ENCODE peak calls at places on chromosomes 12 and 14, in nine cellular contexts. One of them, this sample, is unnamed.

GRCh38 chr12:32043928-32044549 is 62.6 kb upstream of the BICD1 start:
- DNase-seq in activated T-cell treated with anti-CD3 and anti-CD28 coated beads for 24 hours: no peak
- DNase-seq in B cell: no peak
- DNase-seq in ovary: no peak
- DNase-seq in neural crest cell: no peak
- DNase-seq in HCEC 1CT: no peak
- DNase-seq in A172: no peak
- DNase-seq in islet precursor cell: peak; percentile 81
- DNase-seq in kidney glomerular epithelial cell: no peak
- DNase-seq in this sample: peak; percentile 23

GRCh38 chr12:100897240-100897639 is 102.7 kb downstream of the ANO4 start:
- DNase-seq in activated T-cell treated with anti-CD3 and anti-CD28 coated beads for 24 hours: no peak
- DNase-seq in B cell: no peak
- DNase-seq in ovary: no peak
- DNase-seq in neural crest cell: no peak
- DNase-seq in HCEC 1CT: no peak
- DNase-seq in A172: no peak
- DNase-seq in islet precursor cell: no peak
- DNase-seq in kidney glomerular epithelial cell: no peak
- DNase-seq in this sample: no peak

GRCh38 chr12:3751151-3752095 is 1.5 kb downstream of the CRACR2A start:
- DNase-seq in activated T-cell treated with anti-CD3 and anti-CD28 coated beads for 24 hours: no peak
- DNase-seq in B cell: no peak
- DNase-seq in ovary: no peak
- DNase-seq in neural crest cell: no peak
- DNase-seq in HCEC 1CT: no peak
- DNase-seq in A172: no peak
- DNase-seq in islet precursor cell: peak; percentile 43
- DNase-seq in kidney glomerular epithelial cell: no peak
- DNase-seq in this sample: no peak

GRCh38 chr12:57459055-57459749 is 383 bp upstream of the GLI1 start:
- DNase-seq in activated T-cell treated with anti-CD3 and anti-CD28 coated beads for 24 hours: peak; percentile 93
- DNase-seq in B cell: peak; percentile 80
- DNase-seq in ovary: peak; percentile 95
- DNase-seq in neural crest cell: peak; percentile 99
- DNase-seq in HCEC 1CT: peak; percentile 95
- DNase-seq in A172: peak; percentile 91
- DNase-seq in islet precursor cell: peak; percentile 99
- DNase-seq in kidney glomerular epithelial cell: peak; percentile 90
- DNase-seq in this sample: peak; percentile 85

GRCh38 chr14:34104750-34105397 is 154.0 kb upstream of the EGLN3 start:
- DNase-seq in activated T-cell treated with anti-CD3 and anti-CD28 coated beads for 24 hours: no peak
- DNase-seq in B cell: no peak
- DNase-seq in ovary: no peak
- DNase-seq in neural crest cell: no peak
- DNase-seq in HCEC 1CT: no peak
- DNase-seq in A172: no peak
- DNase-seq in islet precursor cell: no peak
- DNase-seq in kidney glomerular epithelial cell: no peak
- DNase-seq in this sample: no peak

GRCh38 chr14:67526676-67527459 is 6.2 kb upstream of the PLEKHH1 start:
- DNase-seq in activated T-cell treated with anti-CD3 and anti-CD28 coated beads for 24 hours: no peak
- DNase-seq in B cell: no peak
- DNase-seq in ovary: peak; percentile 29
- DNase-seq in neural crest cell: peak; percentile 30
- DNase-seq in HCEC 1CT: peak; percentile 42
- DNase-seq in A172: peak; percentile 43
- DNase-seq in islet precursor cell: peak; percentile 70
- DNase-seq in kidney glomerular epithelial cell: peak; percentile 51
- DNase-seq in this sample: no peak

GRCh38 chr14:89853976-89854693 is 100.4 kb downstream of the EFCAB11 start:
- DNase-seq in activated T-cell treated with anti-CD3 and anti-CD28 coated beads for 24 hours: no peak
- DNase-seq in B cell: no peak
- DNase-seq in ovary: no peak
- DNase-seq in neural crest cell: no peak
- DNase-seq in HCEC 1CT: no peak
- DNase-seq in A172: no peak
- DNase-seq in islet precursor cell: no peak
- DNase-seq in kidney glomerular epithelial cell: no peak
- DNase-seq in this sample: no peak

GRCh38 chr12:15206338-15206737 is 14.9 kb downstream of the RERG start:
- DNase-seq in activated T-cell treated with anti-CD3 and anti-CD28 coated beads for 24 hours: no peak
- DNase-seq in B cell: no peak
- DNase-seq in ovary: no peak
- DNase-seq in neural crest cell: no peak
- DNase-seq in HCEC 1CT: no peak
- DNase-seq in A172: no peak
- DNase-seq in islet precursor cell: no peak
- DNase-seq in kidney glomerular epithelial cell: no peak
- DNase-seq in this sample: no peak

GRCh38 chr12:131047789-131048610 is 94.3 kb downstream of the ADGRD1 start:
- DNase-seq in activated T-cell treated with anti-CD3 and anti-CD28 coated beads for 24 hours: no peak
- DNase-seq in B cell: no peak
- DNase-seq in ovary: peak; percentile 13
- DNase-seq in neural crest cell: no peak
- DNase-seq in HCEC 1CT: no peak
- DNase-seq in A172: no peak
- DNase-seq in islet precursor cell: no peak
- DNase-seq in kidney glomerular epithelial cell: no peak
- DNase-seq in this sample: no peak

GRCh38 chr12:127579446-127579845 is 687.5 kb upstream of the TMEM132C start:
- DNase-seq in activated T-cell treated with anti-CD3 and anti-CD28 coated beads for 24 hours: no peak
- DNase-seq in B cell: no peak
- DNase-seq in ovary: no peak
- DNase-seq in neural crest cell: no peak
- DNase-seq in HCEC 1CT: peak; percentile 32
- DNase-seq in A172: no peak
- DNase-seq in islet precursor cell: no peak
- DNase-seq in kidney glomerular epithelial cell: no peak
- DNase-seq in this sample: no peak

GRCh38 chr14:65131176-65131765 is 29.0 kb upstream of the MAX start:
- DNase-seq in activated T-cell treated with anti-CD3 and anti-CD28 coated beads for 24 hours: no peak
- DNase-seq in B cell: no peak
- DNase-seq in ovary: no peak
- DNase-seq in neural crest cell: no peak
- DNase-seq in HCEC 1CT: peak; percentile 77
- DNase-seq in A172: no peak
- DNase-seq in islet precursor cell: no peak
- DNase-seq in kidney glomerular epithelial cell: peak; percentile 11
- DNase-seq in this sample: peak; percentile 95

GRCh38 chr14:23351681-23352505 is 794 bp downstream of the SLC22A17 start:
- DNase-seq in activated T-cell treated with anti-CD3 and anti-CD28 coated beads for 24 hours: no peak
- DNase-seq in B cell: peak; percentile 57
- DNase-seq in ovary: no peak
- DNase-seq in neural crest cell: peak; percentile 36
- DNase-seq in HCEC 1CT: no peak
- DNase-seq in A172: no peak
- DNase-seq in islet precursor cell: peak; percentile 61
- DNase-seq in kidney glomerular epithelial cell: no peak
- DNase-seq in this sample: no peak

GRCh38 chr14:61334197-61334701 is 12.9 kb downstream of the PRKCH start:
- DNase-seq in activated T-cell treated with anti-CD3 and anti-CD28 coated beads for 24 hours: no peak
- DNase-seq in B cell: no peak
- DNase-seq in ovary: no peak
- DNase-seq in neural crest cell: no peak
- DNase-seq in HCEC 1CT: no peak
- DNase-seq in A172: no peak
- DNase-seq in islet precursor cell: peak; percentile 61
- DNase-seq in kidney glomerular epithelial cell: no peak
- DNase-seq in this sample: no peak

GRCh38 chr14:74647061-74647833 is 35.2 kb upstream of the LTBP2 start:
- DNase-seq in activated T-cell treated with anti-CD3 and anti-CD28 coated beads for 24 hours: no peak
- DNase-seq in B cell: no peak
- DNase-seq in ovary: no peak
- DNase-seq in neural crest cell: no peak
- DNase-seq in HCEC 1CT: no peak
- DNase-seq in A172: no peak
- DNase-seq in islet precursor cell: peak; percentile 53
- DNase-seq in kidney glomerular epithelial cell: no peak
- DNase-seq in this sample: no peak

GRCh38 chr14:21264025-21264801 is 5.0 kb downstream of the HNRNPC start:
- DNase-seq in activated T-cell treated with anti-CD3 and anti-CD28 coated beads for 24 hours: no peak
- DNase-seq in B cell: no peak
- DNase-seq in ovary: no peak
- DNase-seq in neural crest cell: no peak
- DNase-seq in HCEC 1CT: peak; percentile 92
- DNase-seq in A172: peak; percentile 49
- DNase-seq in islet precursor cell: no peak
- DNase-seq in kidney glomerular epithelial cell: peak; percentile 55
- DNase-seq in this sample: peak; percentile 81

GRCh38 chr12:130075497-130076076 is 86.7 kb upstream of the FZD10 start:
- DNase-seq in activated T-cell treated with anti-CD3 and anti-CD28 coated beads for 24 hours: no peak
- DNase-seq in B cell: no peak
- DNase-seq in ovary: no peak
- DNase-seq in neural crest cell: no peak
- DNase-seq in HCEC 1CT: no peak
- DNase-seq in A172: no peak
- DNase-seq in islet precursor cell: no peak
- DNase-seq in kidney glomerular epithelial cell: no peak
- DNase-seq in this sample: no peak

GRCh38 chr12:70774055-70774454 is 136.8 kb upstream of the PTPRB start:
- DNase-seq in activated T-cell treated with anti-CD3 and anti-CD28 coated beads for 24 hours: no peak
- DNase-seq in B cell: no peak
- DNase-seq in ovary: no peak
- DNase-seq in neural crest cell: no peak
- DNase-seq in HCEC 1CT: peak; percentile 21
- DNase-seq in A172: peak; percentile 4
- DNase-seq in islet precursor cell: peak; percentile 94
- DNase-seq in kidney glomerular epithelial cell: peak; percentile 53
- DNase-seq in this sample: peak; percentile 23

GRCh38 chr12:130444081-130444480 is 106.4 kb downstream of the PIWIL1 start:
- DNase-seq in activated T-cell treated with anti-CD3 and anti-CD28 coated beads for 24 hours: no peak
- DNase-seq in B cell: no peak
- DNase-seq in ovary: no peak
- DNase-seq in neural crest cell: no peak
- DNase-seq in HCEC 1CT: no peak
- DNase-seq in A172: no peak
- DNase-seq in islet precursor cell: no peak
- DNase-seq in kidney glomerular epithelial cell: no peak
- DNase-seq in this sample: no peak

GRCh38 chr14:60621386-60621785 is 27.9 kb downstream of the SIX1 start:
- DNase-seq in activated T-cell treated with anti-CD3 and anti-CD28 coated beads for 24 hours: no peak
- DNase-seq in B cell: no peak
- DNase-seq in ovary: no peak
- DNase-seq in neural crest cell: no peak
- DNase-seq in HCEC 1CT: no peak
- DNase-seq in A172: no peak
- DNase-seq in islet precursor cell: no peak
- DNase-seq in kidney glomerular epithelial cell: no peak
- DNase-seq in this sample: no peak

GRCh38 chr12:91846466-91847055 is 299.1 kb downstream of the BTG1 start:
- DNase-seq in activated T-cell treated with anti-CD3 and anti-CD28 coated beads for 24 hours: no peak
- DNase-seq in B cell: no peak
- DNase-seq in ovary: no peak
- DNase-seq in neural crest cell: no peak
- DNase-seq in HCEC 1CT: no peak
- DNase-seq in A172: no peak
- DNase-seq in islet precursor cell: no peak
- DNase-seq in kidney glomerular epithelial cell: no peak
- DNase-seq in this sample: no peak

GRCh38 chr12:54370218-54370730 is 6.0 kb upstream of the GPR84 start:
- DNase-seq in activated T-cell treated with anti-CD3 and anti-CD28 coated beads for 24 hours: no peak
- DNase-seq in B cell: no peak
- DNase-seq in ovary: peak; percentile 85
- DNase-seq in neural crest cell: peak; percentile 87
- DNase-seq in HCEC 1CT: peak; percentile 86
- DNase-seq in A172: peak; percentile 73
- DNase-seq in islet precursor cell: peak; percentile 96
- DNase-seq in kidney glomerular epithelial cell: peak; percentile 74
- DNase-seq in this sample: peak; percentile 44

GRCh38 chr12:121801601-121802484 is 2.0 kb upstream of the SETD1B start:
- DNase-seq in activated T-cell treated with anti-CD3 and anti-CD28 coated beads for 24 hours: no peak
- DNase-seq in B cell: no peak
- DNase-seq in ovary: no peak
- DNase-seq in neural crest cell: no peak
- DNase-seq in HCEC 1CT: peak; percentile 30
- DNase-seq in A172: no peak
- DNase-seq in islet precursor cell: no peak
- DNase-seq in kidney glomerular epithelial cell: peak; percentile 51
- DNase-seq in this sample: peak; percentile 61

GRCh38 chr14:86532219-86532618 is 1002.3 kb downstream of the FLRT2 start:
- DNase-seq in activated T-cell treated with anti-CD3 and anti-CD28 coated beads for 24 hours: no peak
- DNase-seq in B cell: no peak
- DNase-seq in ovary: no peak
- DNase-seq in neural crest cell: no peak
- DNase-seq in HCEC 1CT: no peak
- DNase-seq in A172: peak; percentile 36
- DNase-seq in islet precursor cell: no peak
- DNase-seq in kidney glomerular epithelial cell: no peak
- DNase-seq in this sample: no peak

GRCh38 chr14:69133206-69134125 is 19.5 kb downstream of the DCAF5 start:
- DNase-seq in activated T-cell treated with anti-CD3 and anti-CD28 coated beads for 24 hours: no peak
- DNase-seq in B cell: no peak
- DNase-seq in ovary: no peak
- DNase-seq in neural crest cell: no peak
- DNase-seq in HCEC 1CT: peak; percentile 66
- DNase-seq in A172: peak; percentile 42
- DNase-seq in islet precursor cell: peak; percentile 53
- DNase-seq in kidney glomerular epithelial cell: peak; percentile 34
- DNase-seq in this sample: no peak

GRCh38 chr14:70887207-70888150 is 19.8 kb upstream of the PCNX1 start:
- DNase-seq in activated T-cell treated with anti-CD3 and anti-CD28 coated beads for 24 hours: no peak
- DNase-seq in B cell: no peak
- DNase-seq in ovary: no peak
- DNase-seq in neural crest cell: no peak
- DNase-seq in HCEC 1CT: peak; percentile 90
- DNase-seq in A172: no peak
- DNase-seq in islet precursor cell: no peak
- DNase-seq in kidney glomerular epithelial cell: no peak
- DNase-seq in this sample: peak; percentile 59

GRCh38 chr12:66647034-66647691 is 31.7 kb downstream of the GRIP1 start:
- DNase-seq in activated T-cell treated with anti-CD3 and anti-CD28 coated beads for 24 hours: no peak
- DNase-seq in B cell: no peak
- DNase-seq in ovary: no peak
- DNase-seq in neural crest cell: no peak
- DNase-seq in HCEC 1CT: peak; percentile 92
- DNase-seq in A172: peak; percentile 81
- DNase-seq in islet precursor cell: peak; percentile 85
- DNase-seq in kidney glomerular epithelial cell: peak; percentile 92
- DNase-seq in this sample: peak; percentile 81

GRCh38 chr14:64569108-64570045 is 19.6 kb downstream of the PPP1R36 start:
- DNase-seq in activated T-cell treated with anti-CD3 and anti-CD28 coated beads for 24 hours: no peak
- DNase-seq in B cell: no peak
- DNase-seq in ovary: peak; percentile 60
- DNase-seq in neural crest cell: no peak
- DNase-seq in HCEC 1CT: peak; percentile 84
- DNase-seq in A172: peak; percentile 35
- DNase-seq in islet precursor cell: peak; percentile 96
- DNase-seq in kidney glomerular epithelial cell: peak; percentile 67
- DNase-seq in this sample: peak; percentile 62

GRCh38 chr14:64210211-64210610 is 84.0 kb downstream of the ESR2 start:
- DNase-seq in activated T-cell treated with anti-CD3 and anti-CD28 coated beads for 24 hours: no peak
- DNase-seq in B cell: no peak
- DNase-seq in ovary: no peak
- DNase-seq in neural crest cell: no peak
- DNase-seq in HCEC 1CT: no peak
- DNase-seq in A172: no peak
- DNase-seq in islet precursor cell: no peak
- DNase-seq in kidney glomerular epithelial cell: no peak
- DNase-seq in this sample: no peak

GRCh38 chr12:109773384-109774011 is 59.7 kb downstream of the TRPV4 start:
- DNase-seq in activated T-cell treated with anti-CD3 and anti-CD28 coated beads for 24 hours: no peak
- DNase-seq in B cell: no peak
- DNase-seq in ovary: peak; percentile 45
- DNase-seq in neural crest cell: no peak
- DNase-seq in HCEC 1CT: no peak
- DNase-seq in A172: no peak
- DNase-seq in islet precursor cell: peak; percentile 61
- DNase-seq in kidney glomerular epithelial cell: no peak
- DNase-seq in this sample: peak; percentile 80

GRCh38 chr12:69993433-69993832 is 168.4 kb downstream of the MYRFL start:
- DNase-seq in activated T-cell treated with anti-CD3 and anti-CD28 coated beads for 24 hours: no peak
- DNase-seq in B cell: no peak
- DNase-seq in ovary: no peak
- DNase-seq in neural crest cell: no peak
- DNase-seq in HCEC 1CT: no peak
- DNase-seq in A172: no peak
- DNase-seq in islet precursor cell: no peak
- DNase-seq in kidney glomerular epithelial cell: no peak
- DNase-seq in this sample: no peak

GRCh38 chr12:69534389-69534822 is 50.9 kb upstream of the CCT2 start:
- DNase-seq in activated T-cell treated with anti-CD3 and anti-CD28 coated beads for 24 hours: no peak
- DNase-seq in B cell: no peak
- DNase-seq in ovary: peak; percentile 73
- DNase-seq in neural crest cell: peak; percentile 26
- DNase-seq in HCEC 1CT: peak; percentile 99
- DNase-seq in A172: peak; percentile 89
- DNase-seq in islet precursor cell: peak; percentile 98
- DNase-seq in kidney glomerular epithelial cell: peak; percentile 99
- DNase-seq in this sample: peak; percentile 97

This sample was measured in foreskin keratinocyte.